ENCODE peak calls at places on chromosomes 13 and 19, in five cellular contexts. W, M, J, Q and H are unnamed samples.

GRCh38 chr13:23986619-23987018 is 89.3 kb upstream of the C1QTNF9B start:
- DNase-seq in W (no peak), M (no peak), J (peak; percentile 98), Q (no peak), H (no peak)

GRCh38 chr19:18478545-18479311 is 40.8 kb upstream of the ISYNA1 start:
- DNase-seq in W (peak; percentile 74), M (peak; percentile 93), J (peak; percentile 94), Q (peak; percentile 92), H (peak; percentile 94)

GRCh38 chr19:46147166-46147740 is 785 bp upstream of the IGFL2 start:
- DNase-seq in W (no peak), M (no peak), J (no peak), Q (no peak), H (no peak)

GRCh38 chr13:46321494-46322225 is 65.4 kb downstream of the RUBCNL start:
- DNase-seq in W (peak; percentile 80), M (peak; percentile 70), J (peak; percentile 44), Q (no peak), H (peak; percentile 66)

GRCh38 chr19:16386619-16387240 is 62.1 kb downstream of the KLF2 start:
- DNase-seq in W (peak; percentile 76), M (peak; percentile 72), J (peak; percentile 69), Q (no peak), H (no peak)

GRCh38 chr19:494171-495046 is 1.9 kb upstream of the MADCAM1 start:
- DNase-seq in W (no peak), M (no peak), J (no peak), Q (peak; percentile 72), H (no peak)

GRCh38 chr19:30437869-30438268 is 65.7 kb downstream of the ZNF536 start:
- DNase-seq in W (no peak), M (no peak), J (no peak), Q (no peak), H (no peak)

GRCh38 chr19:3801412-3802096 is 15.4 kb upstream of the MATK start:
- DNase-seq in W (peak; percentile 77), M (no peak), J (no peak), Q (peak; percentile 85), H (no peak)

GRCh38 chr13:93767231-93767916 is 540.8 kb downstream of the GPC6 start:
- DNase-seq in W (no peak), M (no peak), J (peak; percentile 42), Q (no peak), H (no peak)

GRCh38 chr13:85825454-85825853 is 26.2 kb upstream of the SLITRK6 start:
- DNase-seq in W (no peak), M (no peak), J (peak; percentile 6), Q (no peak), H (no peak)

GRCh38 chr13:112839347-112840105 is 129.5 kb upstream of the MCF2L start:
- DNase-seq in W (no peak), M (no peak), J (peak; percentile 61), Q (no peak), H (peak; percentile 63)

GRCh38 chr19:27676877-27677276 is 1536.1 kb downstream of the UQCRFS1 start:
- DNase-seq in W (no peak), M (no peak), J (no peak), Q (no peak), H (no peak)

GRCh38 chr13:106036870-106037269 is 498.6 kb downstream of the EFNB2 start:
- DNase-seq in W (no peak), M (no peak), J (no peak), Q (no peak), H (no peak)

GRCh38 chr13:65594255-65594654 is 1635.9 kb downstream of the PCDH9 start:
- DNase-seq in W (no peak), M (no peak), J (peak; percentile 82), Q (no peak), H (no peak)

GRCh38 chr13:42266464-42266863 is 5.5 kb upstream of the AKAP11 start:
- DNase-seq in W (no peak), M (no peak), J (peak; percentile 79), Q (no peak), H (no peak)

GRCh38 chr13:99307648-99308339 is 595 bp upstream of the GPR183 start:
- DNase-seq in W (peak; percentile 76), M (no peak), J (peak; percentile 83), Q (no peak), H (no peak)

GRCh38 chr13:68304287-68304893 is 1074.3 kb upstream of the PCDH9 start:
- DNase-seq in W (no peak), M (no peak), J (no peak), Q (no peak), H (no peak)

GRCh38 chr19:39915101-39915847 is 19.2 kb downstream of the FCGBP start:
- DNase-seq in W (no peak), M (peak; percentile 55), J (no peak), Q (no peak), H (no peak)

GRCh38 chr19:57239982-57240310 is 486 bp upstream of the ZNF805 start:
- DNase-seq in W (peak; percentile 46), M (no peak), J (no peak), Q (no peak), H (no peak)

GRCh38 chr19:31257025-31257424 is 92.2 kb downstream of the TSHZ3 start:
- DNase-seq in W (no peak), M (no peak), J (no peak), Q (no peak), H (no peak)

GRCh38 chr13:95317037-95317989 is 16.1 kb upstream of the ABCC4 start:
- DNase-seq in W (no peak), M (no peak), J (no peak), Q (no peak), H (peak; percentile 15)

GRCh38 chr13:74206061-74206561 is 71.9 kb upstream of the KLF12 start:
- DNase-seq in W (no peak), M (no peak), J (peak; percentile 92), Q (no peak), H (no peak)

GRCh38 chr19:10896851-10897526 is 25.6 kb downstream of the CARM1 start:
- DNase-seq in W (no peak), M (no peak), J (peak; percentile 69), Q (no peak), H (no peak)
- H3K4me1 ChIP-seq in W (no peaks in the 10 kb centered on the region), M (peaks cover 47% of the 10 kb centered on the region), J (peaks cover 16% of the 10 kb centered on the region), Q (peaks cover 6% of the 10 kb centered on the region), H (no peaks in the 10 kb centered on the region)

DNA sequence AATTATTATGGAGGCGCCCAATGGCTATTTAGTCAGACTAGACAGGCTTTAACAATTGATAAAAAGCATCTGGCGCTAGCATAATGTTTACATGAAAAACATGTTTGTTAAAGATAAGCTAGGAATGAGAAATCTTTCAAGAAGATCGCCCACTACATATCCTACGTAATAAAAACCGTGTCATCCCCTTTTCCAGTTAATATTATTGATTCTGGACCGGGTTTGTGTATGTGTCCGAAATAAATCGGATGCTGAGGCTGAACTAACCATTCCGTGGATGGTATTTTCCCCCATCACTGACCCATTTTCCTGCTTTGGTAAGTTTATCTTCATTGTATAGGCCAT is 8.8 kb downstream of the COL4A1 start:
- DNase-seq in W (no peak), M (no peak), J (no peak), Q (no peak), H (no peak)
- H3K27ac ChIP-seq in W (no peak overlapping the region), M (peak overlapping the region; percentile 42), J (no peak overlapping the region), Q (peak overlapping the region; percentile 66), H (peak overlapping the region; percentile 29)

GRCh38 chr19:12952488-12953455 is 4.3 kb downstream of the GADD45GIP1 start:
- DNase-seq in W (no peak), M (peak; percentile 75), J (peak; percentile 88), Q (no peak), H (peak; percentile 87)
- H3K36me3 ChIP-seq in W (peaks cover 42% of the 10 kb centered on the region), M (peaks cover 71% of the 10 kb centered on the region), J (peaks cover 62% of the 10 kb centered on the region), Q (no peaks in the 10 kb centered on the region), H (no peaks in the 10 kb centered on the region)

GRCh38 chr19:34596115-34596514 is 80.8 kb downstream of the SCGB2B2 start:
- DNase-seq in W (no peak), M (no peak), J (no peak), Q (no peak), H (no peak)

GRCh38 chr19:34596989-34597388 is 80.0 kb downstream of the SCGB2B2 start:
- DNase-seq in W (no peak), M (no peak), J (no peak), Q (no peak), H (no peak)

GRCh38 chr19:34597596-34597995 is 79.4 kb downstream of the SCGB2B2 start:
- DNase-seq in W (no peak), M (no peak), J (no peak), Q (peak; percentile 43), H (no peak)

GRCh38 chr19:34600366-34600765 is 76.6 kb downstream of the SCGB2B2 start:
- DNase-seq in W (no peak), M (no peak), J (no peak), Q (no peak), H (no peak)

GRCh38 chr19:34598217-34599155 is 78.5 kb downstream of the SCGB2B2 start:
- DNase-seq in W (no peak), M (no peak), J (no peak), Q (peak; percentile 42), H (no peak)
- H3K4me1 ChIP-seq in W (no peaks in the 10 kb centered on the region), M (peaks cover 22% of the 10 kb centered on the region), J (no peaks in the 10 kb centered on the region), Q (peaks cover 3% of the 10 kb centered on the region), H (no peaks in the 10 kb centered on the region)

DNA sequence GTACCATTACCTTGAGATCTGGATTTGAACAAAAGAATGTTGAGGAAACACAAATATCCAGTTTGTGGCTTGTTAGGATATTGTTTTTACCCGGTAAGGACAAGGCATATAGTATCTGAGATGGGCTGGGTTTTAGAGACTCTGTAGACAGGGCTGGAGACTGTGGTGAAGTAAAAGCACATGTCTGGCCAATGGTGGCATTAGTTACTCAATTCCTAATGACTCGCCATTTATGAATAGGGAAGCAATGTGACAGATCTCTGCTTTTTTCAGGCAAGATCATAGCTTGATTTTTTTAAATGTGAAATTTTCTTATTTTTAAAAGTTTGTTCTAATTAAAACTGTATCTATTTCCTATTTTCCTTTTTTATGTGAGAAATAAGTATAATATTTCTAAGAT is 371.1 kb upstream of the SPRY2 start:
- DNase-seq in W (no peak), M (no peak), J (no peak), Q (no peak), H (no peak)
- H3K27ac ChIP-seq in W (no peak overlapping the region), M (no peak overlapping the region), J (no peak overlapping the region), Q (no peak overlapping the region), H (no peak overlapping the region)

DNA sequence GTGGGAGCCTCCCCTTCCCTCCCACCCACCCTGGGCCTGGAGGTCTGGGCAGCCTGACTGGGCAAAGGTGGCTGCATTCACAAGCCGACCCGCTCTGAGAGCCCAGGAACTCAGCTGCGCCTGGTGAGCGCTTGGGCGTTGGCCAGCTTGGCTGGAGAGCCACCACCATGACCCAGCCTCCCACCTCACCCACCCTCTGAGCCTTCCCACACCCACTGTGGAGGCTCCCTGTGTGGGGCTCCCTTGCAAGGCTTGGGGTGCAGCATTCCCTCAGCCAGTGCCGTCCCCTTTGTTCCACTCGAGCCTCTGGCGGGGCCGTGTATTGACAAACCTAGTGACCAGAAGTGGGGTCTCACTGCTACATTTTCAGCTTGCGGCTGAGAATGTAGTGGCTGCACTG is 15.0 kb upstream of the QTRT1 start:
- DNase-seq in W (no peak), M (no peak), J (no peak), Q (no peak), H (no peak)
- H3K36me3 ChIP-seq in W (peaks cover 70% of the 10 kb centered on the region), M (peaks cover 98% of the 10 kb centered on the region), J (peaks cover 91% of the 10 kb centered on the region), Q (no peaks in the 10 kb centered on the region), H (peaks cover 11% of the 10 kb centered on the region)